ENCODE peak calls at places on chromosomes 5 and 9, in six cellular contexts. C is activated naive CD4-positive, alpha-beta T cell treated with anti-CD3 and anti-CD28 coated beads for 36 hours; V is NT2/D1; P is mesenchymal stem cell; B is thyroid gland; G is H4. W is an unnamed sample.

GRCh38 chr9:15249042-15249818 is 57.8 kb downstream of the TTC39B start:
- DNase-seq in C (no peak), V (no peak), P (peak), B (no peak), G (peak), W (no peak)

GRCh38 chr9:120267929-120268328 is 312.0 kb downstream of the CDK5RAP2 start:
- DNase-seq in C (no peak), V (no peak), P (no peak), B (no peak), G (no peak), W (no peak)

GRCh38 chr5:157059891-157060290 is 975 bp upstream of the HAVCR1 start:
- DNase-seq in C (no peak), V (no peak), P (no peak), B (no peak), G (no peak), W (no peak)

GRCh38 chr5:113162208-113162607 is 185.6 kb downstream of the DCP2 start:
- DNase-seq in C (no peak), V (no peak), P (no peak), B (no peak), G (no peak), W (no peak)

GRCh38 chr5:167916261-167916660 is 375.2 kb upstream of the WWC1 start:
- DNase-seq in C (no peak), V (no peak), P (no peak), B (no peak), G (no peak), W (no peak)

GRCh38 chr5:31516802-31517201 is 15.1 kb downstream of the DROSHA start:
- DNase-seq in C (no peak), V (no peak), P (no peak), B (no peak), G (no peak), W (no peak)

GRCh38 chr9:127683723-127684122 is 23.1 kb upstream of the CFAP157 start:
- DNase-seq in C (no peak), V (no peak), P (peak), B (no peak), G (no peak), W (no peak)

GRCh38 chr5:77960863-77961396 is 184.8 kb upstream of the TBCA start:
- DNase-seq in C (no peak), V (no peak), P (no peak), B (no peak), G (peak), W (no peak)

GRCh38 chr5:143386725-143387124 is 16.8 kb downstream of the NR3C1 start:
- DNase-seq in C (peak), V (no peak), P (no peak), B (no peak), G (no peak), W (peak)

GRCh38 chr5:145718956-145719355 is 116.2 kb downstream of the PRELID2 start:
- DNase-seq in C (no peak), V (no peak), P (peak), B (no peak), G (peak), W (peak)

GRCh38 chr9:132770775-132771310 is 100.6 kb downstream of the GTF3C4 start:
- DNase-seq in C (no peak), V (no peak), P (no peak), B (no peak), G (no peak), W (no peak)

GRCh38 chr9:16809912-16810610 is 60.4 kb downstream of the BNC2 start:
- DNase-seq in C (no peak), V (peak), P (no peak), B (no peak), G (no peak), W (no peak)

GRCh38 chr9:136851941-136852663 is at the start of gene MAMDC4:
- DNase-seq in C (no peak), V (no peak), P (no peak), B (no peak), G (no peak), W (peak)

GRCh38 chr9:87451149-87451548 is 46.5 kb upstream of the DAPK1 start:
- DNase-seq in C (no peak), V (no peak), P (no peak), B (no peak), G (no peak), W (no peak)

GRCh38 chr5:62969409-62970120 is 390.9 kb downstream of the LRRC70 start:
- DNase-seq in C (no peak), V (no peak), P (no peak), B (peak), G (peak), W (no peak)

GRCh38 chr5:61332369-61332745 is 299 bp downstream of the ZSWIM6 start:
- DNase-seq in C (peak), V (no peak), P (peak), B (peak), G (no peak), W (no peak)

GRCh38 chr5:21862986-21863385 is 990.2 kb downstream of the CDH12 start:
- DNase-seq in C (no peak), V (no peak), P (no peak), B (no peak), G (no peak), W (no peak)

GRCh38 chr9:130476151-130476730 is 31.5 kb downstream of the ASS1 start:
- DNase-seq in C (no peak), V (no peak), P (no peak), B (no peak), G (no peak), W (no peak)

GRCh38 chr5:134477462-134478245 is 47.8 kb upstream of the JADE2 start:
- DNase-seq in C (no peak), V (no peak), P (peak), B (no peak), G (no peak), W (no peak)

GRCh38 chr9:1647776-1648175 is 367.4 kb upstream of the SMARCA2 start:
- DNase-seq in C (no peak), V (no peak), P (no peak), B (no peak), G (peak), W (no peak)

W was measured in small intestine.